ENCODE peak calls at places on chromosome 4, in eight cellular contexts. X is activated naive CD8-positive, alpha-beta T cell treated with anti-CD3 and anti-CD28 coated beads, Interleukin-2, amount 10 ng/mL, durations not matched to agents 7 days and 5 days; A is heart right ventricle; Q is CD8-positive, alpha-beta T cell; B is effector memory CD8-positive, alpha-beta T cell; L is CD4-positive, CD25-positive, alpha-beta regulatory T cell; G is naive thymus-derived CD4-positive, alpha-beta T cell; P is CD4-positive, alpha-beta T cell. R is an unnamed sample.

GRCh38 chr4:83114576-83114975 is at the start of gene PLAC8:
- ATAC-seq in P (peak), L (peak), B (peak), X (peak), A (no peak), G (peak), Q (peak), R (peak)

GRCh38 chr4:82629238-82630000 is 67.6 kb upstream of the TMEM150C start:
- ATAC-seq in X (no peak), L (no peak), G (no peak), A (no peak), P (no peak), Q (no peak), B (no peak), R (no peak)

GRCh38 chr4:113614414-113614813 is 147.1 kb downstream of the CAMK2D start:
- ATAC-seq in G (no peak), B (no peak), L (no peak), X (no peak), Q (no peak), A (no peak), P (no peak), R (no peak)

GRCh38 chr4:73698217-73698616 is 42.2 kb upstream of the CXCL8 start:
- ATAC-seq in G (no peak), P (no peak), L (no peak), A (no peak), B (no peak), Q (no peak), X (no peak), R (no peak)

GRCh38 chr4:56907009-56907408 is 691 bp upstream of the REST start:
- ATAC-seq in L (no peak), X (no peak), Q (no peak), P (no peak), A (no peak), G (no peak), B (no peak), R (no peak)

GRCh38 chr4:154908168-154908567 is 127.1 kb downstream of the RBM46 start:
- ATAC-seq in G (no peak), X (no peak), L (no peak), A (no peak), P (no peak), Q (no peak), B (no peak), R (no peak)

GRCh38 chr4:183757105-183757504 is 98.0 kb downstream of the TRAPPC11 start:
- ATAC-seq in G (no peak), Q (no peak), A (no peak), B (no peak), X (no peak), L (no peak), P (no peak), R (no peak)

GRCh38 chr4:85828295-85828910 is 353.5 kb downstream of the ARHGAP24 start:
- ATAC-seq in A (no peak), P (no peak), B (no peak), G (no peak), X (no peak), Q (no peak), L (no peak), R (no peak)

GRCh38 chr4:138199568-138200235 is 42.4 kb downstream of the SLC7A11 start:
- ATAC-seq in X (no peak), B (no peak), G (no peak), P (no peak), L (no peak), A (no peak), Q (no peak), R (no peak)

GRCh38 chr4:160836431-160836830 is 1327.4 kb downstream of the FSTL5 start:
- ATAC-seq in P (no peak), Q (no peak), L (no peak), X (no peak), B (no peak), G (no peak), A (no peak), R (no peak)

GRCh38 chr4:165537028-165537648 is 158.3 kb downstream of the CPE start:
- ATAC-seq in P (no peak), Q (no peak), B (no peak), L (no peak), G (no peak), A (no peak), X (no peak), R (peak)

GRCh38 chr4:144504853-144505252 is 141.1 kb upstream of the HHIP start:
- ATAC-seq in A (no peak), L (no peak), Q (no peak), B (no peak), P (no peak), X (no peak), G (no peak), R (no peak)

GRCh38 chr4:69383281-69383680 is 103.0 kb downstream of the UGT2B28 start:
- ATAC-seq in L (no peak), X (no peak), A (no peak), Q (no peak), B (no peak), P (no peak), G (no peak), R (no peak)

GRCh38 chr4:183182873-183183725 is 84.0 kb downstream of the WWC2 start:
- ATAC-seq in B (peak), A (no peak), L (no peak), P (no peak), X (no peak), G (peak), Q (no peak), R (no peak)

GRCh38 chr4:163988921-163989320 is 494.4 kb downstream of the TMA16 start:
- ATAC-seq in B (no peak), X (no peak), P (no peak), Q (no peak), G (no peak), A (no peak), L (no peak), R (no peak)

GRCh38 chr4:174709531-174709930 is 119.5 kb downstream of the GLRA3 start:
- ATAC-seq in G (no peak), A (no peak), P (no peak), L (no peak), B (no peak), Q (no peak), X (no peak), R (no peak)

GRCh38 chr4:128354205-128354821 is 66.7 kb upstream of the PGRMC2 start:
- ATAC-seq in X (no peak), P (no peak), A (no peak), Q (no peak), B (no peak), G (no peak), L (no peak), R (no peak)

GRCh38 chr4:168398188-168398587 is 79.6 kb upstream of the DDX60 start:
- ATAC-seq in B (no peak), P (no peak), Q (no peak), A (no peak), G (no peak), X (no peak), L (no peak), R (no peak)

GRCh38 chr4:17060230-17060629 is 161.8 kb upstream of the LDB2 start:
- ATAC-seq in Q (no peak), B (no peak), L (no peak), X (no peak), P (no peak), A (no peak), G (no peak), R (no peak)

GRCh38 chr4:1043162-1043561 is 31.7 kb downstream of the FGFRL1 start:
- ATAC-seq in Q (no peak), A (no peak), P (no peak), G (no peak), X (no peak), L (no peak), B (no peak), R (no peak)

GRCh38 chr4:7792616-7793015 is 147.0 kb downstream of the AFAP1 start:
- ATAC-seq in Q (no peak), L (no peak), G (no peak), P (no peak), B (no peak), X (no peak), A (no peak), R (peak)

GRCh38 chr4:8478801-8479744 is 38.5 kb downstream of the TRMT44 start:
- ATAC-seq in Q (no peak), A (no peak), X (no peak), L (no peak), P (no peak), B (no peak), G (no peak), R (no peak)

GRCh38 chr4:182862166-182862875 is 54.9 kb downstream of the DCTD start:
- ATAC-seq in X (no peak), P (no peak), G (no peak), B (no peak), L (no peak), Q (no peak), A (no peak), R (no peak)

GRCh38 chr4:74944354-74944793 is 11.5 kb downstream of the PARM1 start:
- ATAC-seq in Q (no peak), A (no peak), L (no peak), P (no peak), X (no peak), G (no peak), B (no peak), R (no peak)

GRCh38 chr4:144591401-144591800 is 54.6 kb upstream of the HHIP start:
- ATAC-seq in G (no peak), Q (no peak), L (no peak), A (no peak), B (no peak), X (no peak), P (no peak), R (no peak)

GRCh38 chr4:105327222-105327621 is 146.6 kb downstream of the PPA2 start:
- ATAC-seq in A (no peak), G (no peak), L (no peak), Q (no peak), B (no peak), P (no peak), X (no peak), R (no peak)

GRCh38 chr4:119034276-119035008 is 101.2 kb upstream of the MYOZ2 start:
- ATAC-seq in B (no peak), A (no peak), L (no peak), G (no peak), Q (no peak), X (no peak), P (no peak), R (no peak)

GRCh38 chr4:127309360-127310095 is 323.2 kb upstream of the INTU start:
- ATAC-seq in L (no peak), Q (no peak), P (no peak), G (no peak), B (no peak), X (no peak), A (no peak), R (no peak)

GRCh38 chr4:152522754-152523153 is 13.1 kb downstream of the FBXW7 start:
- ATAC-seq in Q (no peak), P (no peak), L (no peak), B (no peak), X (no peak), A (no peak), G (no peak), R (no peak)

GRCh38 chr4:89486042-89486441 is 178.4 kb upstream of the GPRIN3 start:
- ATAC-seq in A (no peak), G (no peak), X (no peak), L (no peak), B (no peak), Q (no peak), P (no peak), R (no peak)

GRCh38 chr4:41538887-41539498 is 1.0 kb downstream of the LIMCH1 start:
- ATAC-seq in A (peak), B (no peak), Q (no peak), X (no peak), G (no peak), L (no peak), P (no peak), R (no peak)

GRCh38 chr4:99507762-99508161 is 3.1 kb upstream of the C4orf17 start:
- ATAC-seq in L (peak), X (peak), P (peak), G (peak), A (no peak), B (no peak), Q (peak), R (no peak)

GRCh38 chr4:141565379-141566089 is 70.8 kb upstream of the IL15 start:
- ATAC-seq in B (no peak), Q (no peak), X (no peak), A (no peak), G (no peak), P (no peak), L (no peak), R (no peak)

GRCh38 chr4:99300934-99301333 is 10.1 kb upstream of the ADH1A start:
- ATAC-seq in B (no peak), Q (no peak), X (no peak), A (peak), L (no peak), G (no peak), P (no peak), R (no peak)

GRCh38 chr4:44845993-44846392 is 119.6 kb upstream of the GNPDA2 start:
- ATAC-seq in X (no peak), G (no peak), B (no peak), Q (no peak), L (no peak), P (no peak), A (peak), R (no peak)

GRCh38 chr4:149465941-149466340 is 349.7 kb downstream of the IQCM start:
- ATAC-seq in X (no peak), A (no peak), P (no peak), G (no peak), Q (no peak), B (no peak), L (no peak), R (no peak)

GRCh38 chr4:7805533-7806079 is 134.1 kb downstream of the AFAP1 start:
- ATAC-seq in Q (no peak), X (no peak), G (no peak), B (no peak), P (no peak), A (no peak), L (no peak), R (no peak)

GRCh38 chr4:33837043-33837442 is 2407.3 kb downstream of the ARAP2 start:
- ATAC-seq in X (no peak), Q (no peak), G (no peak), L (no peak), A (no peak), B (no peak), P (no peak), R (no peak)

GRCh38 chr4:95522682-95523410 is 25.9 kb downstream of the UNC5C start:
- ATAC-seq in A (no peak), P (no peak), X (no peak), B (no peak), Q (no peak), L (no peak), G (no peak), R (no peak)

GRCh38 chr4:6257243-6258025 is 12.2 kb upstream of the WFS1 start:
- ATAC-seq in B (no peak), L (peak), X (no peak), A (no peak), Q (no peak), P (no peak), G (peak), R (peak)